ENCODE peak calls at places on chromosome 20, in six cellular contexts. One of them, this sample, is unnamed.

GRCh38 chr20:10171864-10172751 is 46.5 kb upstream of the SNAP25 start:
- DNase-seq in EH: peak
- DNase-seq in lung microvascular endothelial cell: peak
- DNase-seq in NCI-H2081: peak
- DNase-seq in caudate nucleus: peak
- DNase-seq in mesothelial cell of epicardium: peak
- DNase-seq in this sample: peak

GRCh38 chr20:14902432-14903089 is 565.1 kb upstream of the FLRT3 start:
- DNase-seq in EH: no peak
- DNase-seq in lung microvascular endothelial cell: no peak
- DNase-seq in NCI-H2081: no peak
- DNase-seq in caudate nucleus: no peak
- DNase-seq in mesothelial cell of epicardium: no peak
- DNase-seq in this sample: no peak

GRCh38 chr20:35578469-35578868 is 36.6 kb downstream of the ERGIC3 start:
- DNase-seq in EH: no peak
- DNase-seq in lung microvascular endothelial cell: no peak
- DNase-seq in NCI-H2081: no peak
- DNase-seq in caudate nucleus: no peak
- DNase-seq in mesothelial cell of epicardium: no peak
- DNase-seq in this sample: no peak

GRCh38 chr20:47360489-47361267 is 4.2 kb upstream of the ZMYND8 start:
- DNase-seq in EH: peak
- DNase-seq in lung microvascular endothelial cell: peak
- DNase-seq in NCI-H2081: peak
- DNase-seq in caudate nucleus: peak
- DNase-seq in mesothelial cell of epicardium: peak
- DNase-seq in this sample: peak

GRCh38 chr20:61354501-61354900 is 102.4 kb downstream of the CDH4 start:
- DNase-seq in EH: no peak
- DNase-seq in lung microvascular endothelial cell: no peak
- DNase-seq in NCI-H2081: no peak
- DNase-seq in caudate nucleus: no peak
- DNase-seq in mesothelial cell of epicardium: no peak
- DNase-seq in this sample: no peak

GRCh38 chr20:37228656-37229055 is 33.0 kb downstream of the GHRH start:
- DNase-seq in EH: no peak
- DNase-seq in lung microvascular endothelial cell: no peak
- DNase-seq in NCI-H2081: no peak
- DNase-seq in caudate nucleus: no peak
- DNase-seq in mesothelial cell of epicardium: no peak
- DNase-seq in this sample: no peak

GRCh38 chr20:50153500-50154377 is at the start of gene PEDS1:
- DNase-seq in EH: peak
- DNase-seq in lung microvascular endothelial cell: peak
- DNase-seq in NCI-H2081: peak
- DNase-seq in caudate nucleus: peak
- DNase-seq in mesothelial cell of epicardium: peak
- DNase-seq in this sample: peak

GRCh38 chr20:33744181-33744580 is 12.4 kb downstream of the ZNF341 start:
- DNase-seq in EH: no peak
- DNase-seq in lung microvascular endothelial cell: no peak
- DNase-seq in NCI-H2081: no peak
- DNase-seq in caudate nucleus: no peak
- DNase-seq in mesothelial cell of epicardium: no peak
- DNase-seq in this sample: no peak

GRCh38 chr20:16216227-16217210 is 356.7 kb downstream of the KIF16B start:
- DNase-seq in EH: no peak
- DNase-seq in lung microvascular endothelial cell: no peak
- DNase-seq in NCI-H2081: no peak
- DNase-seq in caudate nucleus: no peak
- DNase-seq in mesothelial cell of epicardium: no peak
- DNase-seq in this sample: no peak

GRCh38 chr20:49832632-49833327 is 20.2 kb downstream of the SLC9A8 start:
- DNase-seq in EH: no peak
- DNase-seq in lung microvascular endothelial cell: no peak
- DNase-seq in NCI-H2081: no peak
- DNase-seq in caudate nucleus: no peak
- DNase-seq in mesothelial cell of epicardium: no peak
- DNase-seq in this sample: no peak

GRCh38 chr20:40913224-40913821 is 115.3 kb upstream of the TOP1 start:
- DNase-seq in EH: no peak
- DNase-seq in lung microvascular endothelial cell: no peak
- DNase-seq in NCI-H2081: no peak
- DNase-seq in caudate nucleus: no peak
- DNase-seq in mesothelial cell of epicardium: no peak
- DNase-seq in this sample: no peak

GRCh38 chr20:57589728-57590484 is 29.0 kb downstream of the PCK1 start:
- DNase-seq in EH: no peak
- DNase-seq in lung microvascular endothelial cell: no peak
- DNase-seq in NCI-H2081: no peak
- DNase-seq in caudate nucleus: no peak
- DNase-seq in mesothelial cell of epicardium: no peak
- DNase-seq in this sample: no peak

GRCh38 chr20:56629464-56630085 is 469 bp downstream of the TFAP2C start:
- DNase-seq in EH: peak
- DNase-seq in lung microvascular endothelial cell: no peak
- DNase-seq in NCI-H2081: no peak
- DNase-seq in caudate nucleus: no peak
- DNase-seq in mesothelial cell of epicardium: no peak
- DNase-seq in this sample: peak

GRCh38 chr20:63483834-63484233 is 11.4 kb upstream of the KCNQ2 start:
- DNase-seq in EH: no peak
- DNase-seq in lung microvascular endothelial cell: peak
- DNase-seq in NCI-H2081: no peak
- DNase-seq in caudate nucleus: no peak
- DNase-seq in mesothelial cell of epicardium: no peak
- DNase-seq in this sample: peak

GRCh38 chr20:43727980-43728590 is 1.3 kb upstream of the GTSF1L start:
- DNase-seq in EH: peak
- DNase-seq in lung microvascular endothelial cell: no peak
- DNase-seq in NCI-H2081: no peak
- DNase-seq in caudate nucleus: no peak
- DNase-seq in mesothelial cell of epicardium: no peak
- DNase-seq in this sample: no peak

GRCh38 chr20:4449977-4450715 is 271.6 kb upstream of the PRND start:
- DNase-seq in EH: peak
- DNase-seq in lung microvascular endothelial cell: no peak
- DNase-seq in NCI-H2081: no peak
- DNase-seq in caudate nucleus: no peak
- DNase-seq in mesothelial cell of epicardium: no peak
- DNase-seq in this sample: peak

GRCh38 chr20:21338291-21338690 is 35.2 kb downstream of the XRN2 start:
- DNase-seq in EH: no peak
- DNase-seq in lung microvascular endothelial cell: peak
- DNase-seq in NCI-H2081: no peak
- DNase-seq in caudate nucleus: no peak
- DNase-seq in mesothelial cell of epicardium: no peak
- DNase-seq in this sample: no peak

GRCh38 chr20:62370115-62370806 is 3.1 kb upstream of the LAMA5 start:
- DNase-seq in EH: peak
- DNase-seq in lung microvascular endothelial cell: no peak
- DNase-seq in NCI-H2081: no peak
- DNase-seq in caudate nucleus: no peak
- DNase-seq in mesothelial cell of epicardium: no peak
- DNase-seq in this sample: peak

GRCh38 chr20:40864470-40864869 is 164.2 kb upstream of the TOP1 start:
- DNase-seq in EH: no peak
- DNase-seq in lung microvascular endothelial cell: no peak
- DNase-seq in NCI-H2081: no peak
- DNase-seq in caudate nucleus: no peak
- DNase-seq in mesothelial cell of epicardium: no peak
- DNase-seq in this sample: no peak

GRCh38 chr20:49583669-49584417 is 15.9 kb upstream of the PTGIS start:
- DNase-seq in EH: peak
- DNase-seq in lung microvascular endothelial cell: no peak
- DNase-seq in NCI-H2081: peak
- DNase-seq in caudate nucleus: no peak
- DNase-seq in mesothelial cell of epicardium: no peak
- DNase-seq in this sample: peak

GRCh38 chr20:57698191-57698866 is 11.5 kb downstream of the PMEPA1 start:
- DNase-seq in EH: peak
- DNase-seq in lung microvascular endothelial cell: peak
- DNase-seq in NCI-H2081: no peak
- DNase-seq in caudate nucleus: peak
- DNase-seq in mesothelial cell of epicardium: no peak
- DNase-seq in this sample: peak

GRCh38 chr20:25282034-25282781 is 34.3 kb downstream of the PYGB start:
- DNase-seq in EH: no peak
- DNase-seq in lung microvascular endothelial cell: no peak
- DNase-seq in NCI-H2081: no peak
- DNase-seq in caudate nucleus: no peak
- DNase-seq in mesothelial cell of epicardium: no peak
- DNase-seq in this sample: no peak

GRCh38 chr20:20360464-20360863 is 7.4 kb upstream of the INSM1 start:
- DNase-seq in EH: peak
- DNase-seq in lung microvascular endothelial cell: peak
- DNase-seq in NCI-H2081: peak
- DNase-seq in caudate nucleus: peak
- DNase-seq in mesothelial cell of epicardium: no peak
- DNase-seq in this sample: peak

GRCh38 chr20:56202493-56203077 is 45.9 kb upstream of the MC3R start:
- DNase-seq in EH: peak
- DNase-seq in lung microvascular endothelial cell: peak
- DNase-seq in NCI-H2081: no peak
- DNase-seq in caudate nucleus: no peak
- DNase-seq in mesothelial cell of epicardium: no peak
- DNase-seq in this sample: peak

GRCh38 chr20:62816031-62816878 is 595 bp upstream of the COL9A3 start:
- DNase-seq in EH: peak
- DNase-seq in lung microvascular endothelial cell: no peak
- DNase-seq in NCI-H2081: no peak
- DNase-seq in caudate nucleus: no peak
- DNase-seq in mesothelial cell of epicardium: peak
- DNase-seq in this sample: peak

GRCh38 chr20:13671500-13672288 is 33.0 kb upstream of the TASP1 start:
- DNase-seq in EH: peak
- DNase-seq in lung microvascular endothelial cell: peak
- DNase-seq in NCI-H2081: no peak
- DNase-seq in caudate nucleus: no peak
- DNase-seq in mesothelial cell of epicardium: no peak
- DNase-seq in this sample: no peak

GRCh38 chr20:13286600-13286999 is 65.5 kb downstream of the ISM1 start:
- DNase-seq in EH: no peak
- DNase-seq in lung microvascular endothelial cell: no peak
- DNase-seq in NCI-H2081: peak
- DNase-seq in caudate nucleus: no peak
- DNase-seq in mesothelial cell of epicardium: no peak
- DNase-seq in this sample: no peak

GRCh38 chr20:15867899-15868298 is 705.3 kb downstream of the KIF16B start:
- DNase-seq in EH: peak
- DNase-seq in lung microvascular endothelial cell: no peak
- DNase-seq in NCI-H2081: no peak
- DNase-seq in caudate nucleus: no peak
- DNase-seq in mesothelial cell of epicardium: no peak
- DNase-seq in this sample: no peak

GRCh38 chr20:12093062-12093796 is 175.5 kb downstream of the BTBD3 start:
- DNase-seq in EH: no peak
- DNase-seq in lung microvascular endothelial cell: no peak
- DNase-seq in NCI-H2081: no peak
- DNase-seq in caudate nucleus: no peak
- DNase-seq in mesothelial cell of epicardium: no peak
- DNase-seq in this sample: no peak

GRCh38 chr20:20664795-20665194 is 47.6 kb downstream of the RALGAPA2 start:
- DNase-seq in EH: peak
- DNase-seq in lung microvascular endothelial cell: peak
- DNase-seq in NCI-H2081: peak
- DNase-seq in caudate nucleus: no peak
- DNase-seq in mesothelial cell of epicardium: no peak
- DNase-seq in this sample: peak